ENCODE peak calls at places on chromosomes 5 and 9, in ten cellular contexts. P, O, K, E, W, S, J, M, T and B are unnamed samples.

GRCh38 chr9:77897292-77897691 is 134.3 kb downstream of the GNAQ start:
- ATAC-seq in W (no peak), S (peak), E (no peak), P (no peak), O (no peak), J (peak), M (no peak), K (no peak), T (no peak), B (no peak)

GRCh38 chr5:157295247-157295646 is 29.3 kb downstream of the CYFIP2 start:
- ATAC-seq in P (no peak), E (no peak), T (no peak), S (no peak), K (no peak), W (no peak), J (no peak), M (no peak), O (no peak), B (no peak)

GRCh38 chr5:62331921-62332320 is 25.9 kb downstream of the KIF2A start:
- ATAC-seq in W (no peak), K (no peak), T (no peak), J (no peak), S (no peak), P (no peak), O (no peak), E (no peak), M (no peak), B (no peak)

GRCh38 chr5:145510324-145510723 is 324.8 kb downstream of the PRELID2 start:
- ATAC-seq in T (no peak), P (no peak), J (peak), W (no peak), M (no peak), S (no peak), O (no peak), K (peak), E (no peak), B (no peak)

GRCh38 chr5:982377-983237 is 26.0 kb upstream of the NKD2 start:
- ATAC-seq in M (no peak), W (peak), S (peak), O (peak), P (no peak), T (peak), J (peak), E (peak), K (no peak), B (no peak)

GRCh38 chr5:38384396-38384795 is 126.0 kb downstream of the EGFLAM start:
- ATAC-seq in O (no peak), W (no peak), S (no peak), P (no peak), M (no peak), T (no peak), K (no peak), J (peak), E (no peak), B (no peak)

GRCh38 chr9:127528407-127529251 is 77.3 kb downstream of the LRSAM1 start:
- ATAC-seq in J (peak), M (no peak), P (no peak), S (peak), W (no peak), K (peak), E (no peak), O (no peak), T (no peak), B (no peak)

GRCh38 chr9:80070071-80070742 is 498.4 kb downstream of the TLE4 start:
- ATAC-seq in E (no peak), K (no peak), O (no peak), T (no peak), W (no peak), M (no peak), J (no peak), S (no peak), P (peak), B (no peak)

GRCh38 chr5:75677607-75678006 is 39.6 kb downstream of the POC5 start:
- ATAC-seq in J (no peak), O (no peak), P (no peak), S (peak), M (no peak), E (peak), W (no peak), T (no peak), K (no peak), B (peak)

GRCh38 chr9:37508135-37508833 is 22.5 kb downstream of the POLR1E start:
- ATAC-seq in O (no peak), S (peak), E (no peak), T (no peak), M (no peak), P (no peak), K (no peak), J (no peak), W (no peak), B (no peak)

GRCh38 chr9:129945314-129945713 is 97.7 kb downstream of the FNBP1 start:
- ATAC-seq in W (peak), J (peak), T (no peak), O (no peak), M (peak), E (no peak), S (no peak), K (peak), P (no peak), B (peak)

GRCh38 chr5:126659805-126660483 is 59.2 kb downstream of the PHAX start:
- ATAC-seq in W (no peak), O (peak), M (peak), T (no peak), E (peak), P (peak), J (no peak), S (no peak), K (no peak), B (peak)

GRCh38 chr9:16704489-16705111 is 165.9 kb downstream of the BNC2 start:
- ATAC-seq in M (no peak), P (no peak), W (no peak), T (no peak), S (no peak), J (peak), O (no peak), E (no peak), K (peak), B (no peak)

GRCh38 chr5:60395712-60396329 is 304.1 kb downstream of the DEPDC1B start:
- ATAC-seq in S (no peak), M (no peak), W (no peak), T (no peak), J (no peak), K (no peak), P (no peak), O (peak), E (no peak), B (no peak)

GRCh38 chr5:97135868-97136267 is 6.5 kb downstream of the LIX1 start:
- ATAC-seq in K (no peak), T (peak), W (peak), S (no peak), M (peak), O (peak), J (no peak), E (peak), P (peak), B (peak)

GRCh38 chr9:77156646-77157371 is 20.5 kb upstream of the VPS13A start:
- ATAC-seq in K (peak), T (no peak), W (no peak), S (no peak), O (no peak), E (no peak), J (peak), P (no peak), M (no peak), B (no peak)

GRCh38 chr9:130501645-130502044 is 56.9 kb downstream of the ASS1 start:
- ATAC-seq in K (no peak), E (no peak), J (no peak), S (peak), M (no peak), W (peak), T (no peak), P (no peak), O (no peak), B (no peak)

GRCh38 chr9:69996947-69997346 is 46.7 kb upstream of the MAMDC2 start:
- ATAC-seq in M (no peak), J (peak), K (peak), W (no peak), O (no peak), P (no peak), S (no peak), E (no peak), T (no peak), B (no peak)

GRCh38 chr5:123035320-123035949 is 1.1 kb downstream of the PPIC start:
- ATAC-seq in E (peak), S (no peak), M (no peak), T (no peak), J (peak), O (peak), K (peak), W (no peak), P (peak), B (no peak)

GRCh38 chr9:113302792-113303418 is at the start of gene RNF183:
- ATAC-seq in E (no peak), O (no peak), T (no peak), K (no peak), S (no peak), J (no peak), W (no peak), M (no peak), P (no peak), B (peak)

GRCh38 chr5:15702102-15702501 is 202.1 kb downstream of the FBXL7 start:
- ATAC-seq in K (no peak), J (no peak), O (no peak), S (no peak), P (no peak), W (no peak), M (no peak), E (no peak), T (no peak), B (no peak)

GRCh38 chr5:79821-80220 is 12.1 kb upstream of the PLEKHG4B start:
- ATAC-seq in P (no peak), T (no peak), M (no peak), O (no peak), E (no peak), S (no peak), J (no peak), W (no peak), K (no peak), B (no peak)

GRCh38 chr9:8391566-8391965 is 592.0 kb upstream of the DMAC1 start:
- ATAC-seq in J (no peak), P (no peak), K (no peak), M (no peak), S (no peak), O (no peak), E (no peak), T (no peak), W (no peak), B (no peak)

GRCh38 chr5:32280656-32281081 is 32.1 kb downstream of the MTMR12 start:
- ATAC-seq in M (peak), P (peak), J (no peak), W (peak), K (no peak), S (peak), T (peak), O (peak), E (peak), B (peak)

GRCh38 chr5:127400524-127400923 is 109.9 kb downstream of the MEGF10 start:
- ATAC-seq in M (no peak), W (no peak), P (no peak), J (no peak), K (no peak), T (no peak), E (no peak), O (no peak), S (no peak), B (no peak)

GRCh38 chr5:39495294-39495693 is 70.5 kb upstream of the DAB2 start:
- ATAC-seq in W (no peak), K (no peak), O (no peak), P (no peak), J (no peak), M (no peak), E (no peak), S (no peak), T (no peak), B (no peak)

GRCh38 chr5:68245325-68245724 is 29.8 kb downstream of the PIK3R1 start:
- ATAC-seq in E (no peak), M (no peak), J (no peak), T (no peak), K (peak), W (no peak), O (no peak), S (no peak), P (no peak), B (no peak)

GRCh38 chr5:71905804-71906711 is 187.0 kb downstream of the CARTPT start:
- ATAC-seq in W (no peak), E (no peak), S (peak), T (no peak), J (no peak), M (no peak), P (no peak), K (no peak), O (no peak), B (no peak)

GRCh38 chr5:175728885-175729828 is 71.3 kb downstream of the HRH2 start:
- ATAC-seq in K (peak), E (peak), M (peak), J (peak), P (peak), W (no peak), S (peak), O (peak), T (no peak), B (peak)

GRCh38 chr9:7935666-7936065 is 136.1 kb upstream of the DMAC1 start:
- ATAC-seq in W (peak), E (peak), T (peak), S (no peak), M (peak), K (peak), P (peak), J (no peak), O (peak), B (peak)

GRCh38 chr9:90801175-90801506 is 478 bp upstream of the SYK start:
- ATAC-seq in O (peak), M (no peak), J (peak), T (no peak), S (no peak), K (peak), E (no peak), W (peak), P (peak), B (no peak)

GRCh38 chr9:135103931-135104639 is 16.6 kb downstream of the OLFM1 start:
- ATAC-seq in P (no peak), S (no peak), E (no peak), K (no peak), W (no peak), O (no peak), T (no peak), J (no peak), M (no peak), B (no peak)